ENCODE peak calls at places on chromosomes 3 and 15, in ten cellular contexts. B is brain microvascular endothelial cell, X is cardiac fibroblast, V is coronary artery, U is MCF 10A, F is AG10803, K is sigmoid colon, S is testis, P is adrenal gland, Z is AG04450. Y is an unnamed sample.

GRCh38 chr3:167110906-167111305 is 269.2 kb downstream of the ZBBX start:
- DNase-seq in B (no peak), X (no peak), V (no peak), U (peak), F (no peak), K (no peak), S (no peak), P (no peak), Z (no peak), Y (peak)

GRCh38 chr3:56987238-56987932 is 73.1 kb upstream of the SPATA12 start:
- DNase-seq in B (no peak), X (peak), V (no peak), U (no peak), F (no peak), K (no peak), S (no peak), P (no peak), Z (no peak), Y (no peak)

GRCh38 chr3:48403533-48404439 is 26.1 kb downstream of the PLXNB1 start:
- DNase-seq in B (no peak), X (no peak), V (no peak), U (no peak), F (no peak), K (peak), S (no peak), P (no peak), Z (no peak), Y (no peak)

GRCh38 chr15:65038838-65039237 is 6.3 kb upstream of the SLC51B start:
- DNase-seq in B (no peak), X (no peak), V (no peak), U (no peak), F (no peak), K (no peak), S (no peak), P (peak), Z (no peak), Y (no peak)

GRCh38 chr15:54462511-54462913 is 484.3 kb downstream of the UNC13C start:
- DNase-seq in B (no peak), X (no peak), V (no peak), U (no peak), F (no peak), K (no peak), S (no peak), P (no peak), Z (no peak), Y (no peak)

GRCh38 chr3:140505876-140506275 is 172.0 kb upstream of the TRIM42 start:
- DNase-seq in B (no peak), X (no peak), V (no peak), U (no peak), F (no peak), K (no peak), S (peak), P (no peak), Z (no peak), Y (no peak)

GRCh38 chr3:110754207-110754916 is 317.3 kb upstream of the NECTIN3 start:
- DNase-seq in B (no peak), X (no peak), V (no peak), U (no peak), F (no peak), K (no peak), S (no peak), P (no peak), Z (no peak), Y (no peak)

GRCh38 chr15:78315686-78316085 is 16.3 kb upstream of the SKIC8 start:
- DNase-seq in B (no peak), X (peak), V (no peak), U (peak), F (no peak), K (peak), S (no peak), P (no peak), Z (no peak), Y (peak)

GRCh38 chr3:101377796-101378195 is 57.4 kb upstream of the IMPG2 start:
- DNase-seq in B (no peak), X (peak), V (no peak), U (no peak), F (no peak), K (no peak), S (no peak), P (no peak), Z (no peak), Y (no peak)

GRCh38 chr15:74983725-74984231 is 11.6 kb upstream of the SCAMP5 start:
- DNase-seq in B (no peak), X (no peak), V (no peak), U (peak), F (no peak), K (no peak), S (no peak), P (no peak), Z (no peak), Y (peak)

GRCh38 chr3:197446713-197447455 is 108.9 kb downstream of the BDH1 start:
- DNase-seq in B (no peak), X (no peak), V (no peak), U (no peak), F (no peak), K (peak), S (no peak), P (no peak), Z (no peak), Y (no peak)

GRCh38 chr3:183817639-183818038 is 7.7 kb downstream of the MAP6D1 start:
- DNase-seq in B (no peak), X (no peak), V (no peak), U (no peak), F (no peak), K (no peak), S (no peak), P (no peak), Z (no peak), Y (no peak)

GRCh38 chr3:86792316-86792715 is 198.6 kb downstream of the VGLL3 start:
- DNase-seq in B (no peak), X (peak), V (no peak), U (peak), F (peak), K (no peak), S (no peak), P (no peak), Z (no peak), Y (no peak)

GRCh38 chr3:126051741-126052140 is 32.2 kb downstream of the SLC41A3 start:
- DNase-seq in B (no peak), X (no peak), V (peak), U (no peak), F (no peak), K (no peak), S (no peak), P (no peak), Z (no peak), Y (no peak)

GRCh38 chr3:33639889-33640288 is 78.2 kb downstream of the CLASP2 start:
- DNase-seq in B (no peak), X (no peak), V (no peak), U (no peak), F (no peak), K (no peak), S (no peak), P (no peak), Z (no peak), Y (no peak)

GRCh38 chr3:159028706-159029105 is 226.9 kb downstream of the MFSD1 start:
- DNase-seq in B (no peak), X (no peak), V (no peak), U (no peak), F (no peak), K (no peak), S (no peak), P (no peak), Z (no peak), Y (no peak)

GRCh38 chr3:66075281-66075680 is 36.6 kb upstream of the MAGI1 start:
- DNase-seq in B (peak), X (peak), V (no peak), U (peak), F (peak), K (no peak), S (no peak), P (no peak), Z (peak), Y (no peak)

GRCh38 chr3:56744016-56744415 is 57.7 kb downstream of the ARHGEF3 start:
- DNase-seq in B (no peak), X (no peak), V (no peak), U (no peak), F (no peak), K (no peak), S (no peak), P (no peak), Z (no peak), Y (no peak)

GRCh38 chr3:46947981-46948791 is 28.4 kb downstream of the CCDC12 start:
- DNase-seq in B (peak), X (peak), V (no peak), U (peak), F (no peak), K (no peak), S (peak), P (peak), Z (no peak), Y (peak)

GRCh38 chr3:59925946-59926345 is 876.1 kb upstream of the CFAP20DC start:
- DNase-seq in B (no peak), X (no peak), V (no peak), U (no peak), F (no peak), K (no peak), S (no peak), P (no peak), Z (no peak), Y (no peak)

GRCh38 chr15:44798815-44799214 is 62.5 kb downstream of the TRIM69 start:
- DNase-seq in B (peak), X (peak), V (no peak), U (peak), F (no peak), K (no peak), S (no peak), P (no peak), Z (no peak), Y (no peak)

GRCh38 chr3:127622031-127622430 is 7.0 kb upstream of the PODXL2 start:
- DNase-seq in B (no peak), X (no peak), V (no peak), U (no peak), F (no peak), K (no peak), S (no peak), P (no peak), Z (no peak), Y (no peak)

GRCh38 chr3:179788996-179789395 is 136.2 kb downstream of the USP13 start:
- DNase-seq in B (no peak), X (no peak), V (no peak), U (no peak), F (no peak), K (no peak), S (no peak), P (no peak), Z (no peak), Y (no peak)

GRCh38 chr3:123527046-123527445 is 57.8 kb downstream of the HACD2 start:
- DNase-seq in B (no peak), X (no peak), V (no peak), U (no peak), F (no peak), K (no peak), S (no peak), P (no peak), Z (no peak), Y (no peak)

GRCh38 chr3:5002174-5002870 is 23.1 kb downstream of the BHLHE40 start:
- DNase-seq in B (no peak), X (no peak), V (no peak), U (no peak), F (no peak), K (peak), S (no peak), P (no peak), Z (no peak), Y (no peak)

GRCh38 chr3:94225176-94225742 is 162.4 kb downstream of the NSUN3 start:
- DNase-seq in B (peak), X (no peak), V (no peak), U (no peak), F (peak), K (no peak), S (no peak), P (no peak), Z (no peak), Y (no peak)

GRCh38 chr3:115858995-115859807 is 235.9 kb downstream of the GAP43 start:
- DNase-seq in B (no peak), X (no peak), V (no peak), U (no peak), F (no peak), K (no peak), S (no peak), P (no peak), Z (no peak), Y (no peak)

GRCh38 chr15:97804950-97805349 is 155.6 kb upstream of the ARRDC4 start:
- DNase-seq in B (no peak), X (no peak), V (no peak), U (no peak), F (no peak), K (no peak), S (no peak), P (no peak), Z (no peak), Y (no peak)

GRCh38 chr3:119630562-119631329 is 29.6 kb downstream of the POPDC2 start:
- DNase-seq in B (peak), X (peak), V (no peak), U (peak), F (peak), K (no peak), S (no peak), P (peak), Z (no peak), Y (no peak)

GRCh38 chr3:148101061-148101460 is 596.6 kb upstream of the AGTR1 start:
- DNase-seq in B (peak), X (no peak), V (no peak), U (no peak), F (peak), K (no peak), S (no peak), P (no peak), Z (no peak), Y (no peak)

GRCh38 chr3:38028621-38029361 is 651 bp downstream of the PLCD1 start:
- DNase-seq in B (no peak), X (no peak), V (no peak), U (no peak), F (no peak), K (no peak), S (no peak), P (no peak), Z (no peak), Y (no peak)

GRCh38 chr3:133246119-133246518 is 153.7 kb upstream of the BFSP2 start:
- DNase-seq in B (no peak), X (peak), V (no peak), U (no peak), F (no peak), K (no peak), S (no peak), P (peak), Z (no peak), Y (no peak)

GRCh38 chr3:177823701-177824189 is 626.5 kb upstream of the TBL1XR1 start:
- DNase-seq in B (no peak), X (no peak), V (no peak), U (no peak), F (no peak), K (peak), S (no peak), P (no peak), Z (no peak), Y (no peak)

GRCh38 chr3:142495103-142495502 is 47.3 kb upstream of the XRN1 start:
- DNase-seq in B (no peak), X (no peak), V (no peak), U (no peak), F (no peak), K (no peak), S (no peak), P (no peak), Z (no peak), Y (no peak)

GRCh38 chr15:28017423-28017924 is 81.6 kb downstream of the OCA2 start:
- DNase-seq in B (no peak), X (no peak), V (peak), U (no peak), F (no peak), K (no peak), S (no peak), P (no peak), Z (no peak), Y (no peak)

GRCh38 chr15:80932989-80933388 is 56.6 kb downstream of the MESD start:
- DNase-seq in B (peak), X (peak), V (no peak), U (no peak), F (no peak), K (peak), S (no peak), P (peak), Z (peak), Y (no peak)

GRCh38 chr15:89494941-89495637 is 1.3 kb downstream of the RHCG start:
- DNase-seq in B (no peak), X (no peak), V (peak), U (peak), F (no peak), K (peak), S (peak), P (no peak), Z (no peak), Y (peak)
- TF ChIP-seq CTCF in B (peak), X (peak), V (no peak), U (peak), F (peak), K (no peak), S (peak), P (peak), Z (peak), Y (peak)

DNA sequence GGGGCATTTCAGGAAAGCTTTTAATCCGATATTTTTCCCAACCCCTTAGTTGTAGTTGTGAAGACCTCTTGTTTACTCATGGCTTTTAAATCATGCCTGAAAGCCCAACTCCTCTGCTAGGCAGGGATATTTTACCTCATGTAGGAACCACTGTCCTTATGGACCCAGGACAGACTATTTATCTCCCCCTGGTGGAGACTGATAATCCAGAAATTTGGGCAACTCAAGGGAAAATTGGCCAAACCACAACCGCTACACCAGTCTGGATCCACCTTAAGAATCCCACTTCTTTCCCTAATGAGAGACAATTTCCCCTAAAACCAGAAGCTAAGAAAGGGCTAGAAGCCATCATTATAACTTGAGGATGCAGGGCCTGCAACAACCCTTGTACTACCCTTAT is 248.1 kb upstream of the STAC start:
- DNase-seq in B (no peak), X (no peak), V (no peak), U (no peak), F (no peak), K (no peak), S (no peak), P (no peak), Z (no peak), Y (no peak)
- TF ChIP-seq CTCF in B (peak), X (peak), V (no peak), U (no peak), F (peak), K (no peak), S (no peak), P (no peak), Z (no peak), Y (no peak)

GRCh38 chr3:39809181-39809994 is at the start of gene MYRIP:
- DNase-seq in B (no peak), X (peak), V (no peak), U (peak), F (peak), K (peak), S (peak), P (peak), Z (no peak), Y (peak)
- TF ChIP-seq CTCF in B (no peak), X (no peak), V (no peak), U (no peak), F (no peak), K (no peak), S (no peak), P (no peak), Z (no peak), Y (no peak)

GRCh38 chr3:31533169-31533870 is 595 bp downstream of the STT3B start:
- DNase-seq in B (peak), X (peak), V (peak), U (no peak), F (peak), K (peak), S (peak), P (peak), Z (no peak), Y (peak)
- TF ChIP-seq CTCF in B (no peak), X (no peak), V (no peak), U (peak), F (no peak), K (no peak), S (no peak), P (no peak), Z (peak), Y (no peak)

DNA sequence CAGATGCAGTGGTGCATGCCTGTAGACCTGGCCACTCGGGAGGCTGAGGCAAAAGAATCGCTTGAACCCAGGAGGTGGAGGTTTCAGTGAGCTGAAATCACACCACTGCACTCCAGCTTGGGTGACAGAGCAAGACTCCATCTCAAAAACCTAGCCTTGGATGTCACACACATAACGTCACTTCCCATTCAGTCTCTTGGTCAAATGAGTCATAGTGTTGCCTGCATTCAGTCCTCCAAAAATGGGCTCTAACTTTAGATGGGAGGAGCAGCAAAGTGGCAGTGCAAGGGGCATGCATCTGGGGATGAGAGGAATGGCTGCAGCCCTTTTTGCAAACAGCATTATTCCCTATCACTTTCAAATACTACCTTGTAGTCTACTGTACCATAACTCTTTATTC is 62.9 kb upstream of the AGBL1 start:
- DNase-seq in B (no peak), X (no peak), V (no peak), U (peak), F (no peak), K (no peak), S (no peak), P (no peak), Z (no peak), Y (no peak)
- TF ChIP-seq CTCF in B (no peak), X (no peak), V (no peak), U (no peak), F (no peak), K (no peak), S (no peak), P (no peak), Z (no peak), Y (no peak)

GRCh38 chr3:128949158-128949557 is 44.7 kb downstream of the CFAP92 start:
- DNase-seq in B (no peak), X (no peak), V (no peak), U (no peak), F (no peak), K (no peak), S (no peak), P (no peak), Z (no peak), Y (no peak)

GRCh38 chr3:128945041-128945877 is 48.6 kb downstream of the CFAP92 start:
- DNase-seq in B (no peak), X (no peak), V (no peak), U (no peak), F (no peak), K (no peak), S (no peak), P (no peak), Z (no peak), Y (no peak)

GRCh38 chr3:128946411-128946810 is 47.5 kb downstream of the CFAP92 start:
- DNase-seq in B (no peak), X (peak), V (no peak), U (no peak), F (peak), K (no peak), S (no peak), P (no peak), Z (no peak), Y (no peak)

GRCh38 chr3:128945878-128946175 is 48.0 kb downstream of the CFAP92 start:
- DNase-seq in B (no peak), X (no peak), V (no peak), U (no peak), F (no peak), K (no peak), S (no peak), P (no peak), Z (no peak), Y (no peak)

DNA sequence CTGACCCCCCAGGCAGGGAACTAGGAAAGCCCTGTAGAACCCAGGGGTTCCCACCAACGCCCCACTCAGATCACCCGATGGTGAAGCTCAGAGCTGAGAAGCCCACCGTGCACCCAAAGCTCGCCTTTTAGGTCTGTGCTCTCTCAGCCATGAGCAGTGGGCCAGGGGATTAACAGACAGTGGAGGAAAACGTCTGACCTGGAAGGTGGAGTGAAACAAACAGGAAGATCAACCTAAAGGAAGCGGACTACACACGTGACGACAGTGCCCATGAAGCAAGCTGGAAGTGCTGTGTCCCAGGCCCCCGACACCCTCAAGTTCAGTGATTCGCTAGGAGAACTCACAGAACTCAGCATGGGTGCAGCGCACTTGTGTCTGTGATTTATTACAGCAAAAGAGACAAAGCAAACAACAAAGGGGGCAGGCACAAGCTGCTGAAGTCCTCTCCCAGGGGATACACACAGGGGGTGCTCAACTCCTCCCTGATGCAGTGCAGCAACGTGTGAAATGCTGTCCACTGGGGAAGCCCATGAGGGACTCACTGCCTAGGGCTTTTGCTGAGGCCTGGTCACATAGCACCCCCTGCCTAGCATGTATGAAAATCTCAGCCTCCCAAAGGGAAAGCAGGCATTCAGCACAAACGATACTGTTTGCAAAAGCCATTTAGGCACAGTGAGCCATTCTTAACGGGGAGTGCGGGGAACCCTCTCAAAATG is 43.5 kb downstream of the CFAP92 start:
- DNase-seq in B (peak), X (peak), V (no peak), U (no peak), F (peak), K (no peak), S (peak), P (no peak), Z (no peak), Y (peak)
- TF ChIP-seq CTCF in B (peak), X (peak), V (no peak), U (no peak), F (no peak), K (no peak), S (no peak), P (no peak), Z (peak), Y (no peak)

Y was measured in Calu3.